ENCODE peak calls at places on chromosome 5, in seven cellular contexts. S, B, F, I, J, H and P are unnamed samples.

GRCh38 chr5:156326718-156327259 is at the start of gene SGCD:
- DNase-seq in S (no peak), B (peak; percentile 90), F (no peak), I (peak; percentile 33), J (peak; percentile 92), H (peak; percentile 40), P (peak; percentile 45)

GRCh38 chr5:150180241-150181027 is 9.4 kb upstream of the SLC6A7 start:
- DNase-seq in S (no peak), B (peak; percentile 12), F (no peak), I (peak; percentile 13), J (peak; percentile 95), H (no peak), P (no peak)

GRCh38 chr5:130731839-130732238 is 433.2 kb downstream of the HINT1 start:
- DNase-seq in S (no peak), B (no peak), F (no peak), I (no peak), J (no peak), H (no peak), P (no peak)

GRCh38 chr5:170986598-170986997 is 124.8 kb downstream of the RANBP17 start:
- DNase-seq in S (no peak), B (peak; percentile 42), F (no peak), I (peak; percentile 63), J (no peak), H (no peak), P (no peak)

GRCh38 chr5:54785729-54786548 is 199.5 kb downstream of the ESM1 start:
- DNase-seq in S (no peak), B (peak; percentile 21), F (no peak), I (peak; percentile 14), J (peak; percentile 40), H (no peak), P (no peak)

GRCh38 chr5:128965011-128965637 is at the start of gene SLC27A6:
- DNase-seq in S (no peak), B (no peak), F (no peak), I (peak; percentile 3), J (no peak), H (peak; percentile 13), P (peak; percentile 82)

GRCh38 chr5:80916661-80917060 is 43.5 kb upstream of the RASGRF2 start:
- DNase-seq in S (no peak), B (no peak), F (no peak), I (no peak), J (no peak), H (no peak), P (no peak)

GRCh38 chr5:33235824-33236223 is 204.9 kb upstream of the TARS1 start:
- DNase-seq in S (no peak), B (no peak), F (no peak), I (no peak), J (no peak), H (no peak), P (no peak)

GRCh38 chr5:80739898-80740297 is 85.1 kb upstream of the DHFR start:
- DNase-seq in S (no peak), B (no peak), F (no peak), I (no peak), J (no peak), H (no peak), P (no peak)